ENCODE peak calls at places on chromosomes 16 and 17, in four cellular contexts. I, O, M and B are unnamed samples.

GRCh38 chr17:80274871-80275449 is 14.3 kb downstream of the RNF213 start:
- DNase-seq in I (no peak), M (no peak), O (no peak), B (no peak)

GRCh38 chr17:35795007-35795870 is at the start of gene MMP28:
- DNase-seq in M (peak; percentile 64), O (peak; percentile 66), I (no peak), B (no peak)

GRCh38 chr17:28335959-28336871 is 654 bp downstream of the TNFAIP1 start:
- DNase-seq in M (peak; percentile 77), O (peak; percentile 56), I (no peak), B (no peak)

GRCh38 chr16:85293899-85294642 is 181.8 kb upstream of the CIBAR2 start:
- DNase-seq in M (no peak), O (no peak), I (no peak), B (no peak)

GRCh38 chr16:22369221-22369811 is 5.1 kb downstream of the CDR2 start:
- DNase-seq in I (no peak), O (no peak), M (no peak), B (no peak)

GRCh38 chr17:47279062-47279801 is 25.6 kb downstream of the ITGB3 start:
- DNase-seq in O (no peak), M (peak; percentile 73), I (peak; percentile 94), B (no peak)

GRCh38 chr16:62276632-62277031 is 240.4 kb upstream of the CDH8 start:
- DNase-seq in I (no peak), O (no peak), M (no peak), B (no peak)

GRCh38 chr16:17224859-17225258 is 245.9 kb downstream of the XYLT1 start:
- DNase-seq in I (peak; percentile 90), M (peak; percentile 42), O (no peak), B (no peak)

GRCh38 chr17:68740555-68741447 is 139.6 kb upstream of the FAM20A start:
- DNase-seq in M (no peak), I (no peak), O (no peak), B (no peak)

GRCh38 chr16:85018529-85019236 is 7.3 kb upstream of the ZDHHC7 start:
- DNase-seq in I (no peak), O (no peak), M (peak; percentile 56), B (no peak)

GRCh38 chr17:71922439-71922838 is 198.4 kb upstream of the SOX9 start:
- DNase-seq in O (no peak), M (no peak), I (no peak), B (no peak)

GRCh38 chr16:2811703-2812471 is 5.2 kb upstream of the PRSS21 start:
- DNase-seq in O (no peak), M (no peak), I (no peak), B (no peak)

GRCh38 chr17:17540278-17540906 is 44.2 kb upstream of the RASD1 start:
- DNase-seq in I (no peak), O (peak; percentile 49), M (no peak), B (no peak)

GRCh38 chr16:57304169-57305061 is 19.9 kb upstream of the PLLP start:
- DNase-seq in I (peak; percentile 92), O (no peak), M (peak; percentile 76), B (no peak)

GRCh38 chr17:41965694-41966375 is 760 bp upstream of the CNP start:
- DNase-seq in I (peak; percentile 79), M (peak; percentile 86), O (no peak), B (no peak)

GRCh38 chr16:86918637-86919036 is 340.3 kb downstream of the FOXL1 start:
- DNase-seq in O (no peak), I (no peak), M (no peak), B (no peak)

GRCh38 chr16:50360779-50361178 is 8.0 kb downstream of the BRD7 start:
- DNase-seq in I (no peak), M (no peak), O (no peak), B (no peak)

GRCh38 chr16:87945351-87946042 is 5.7 kb upstream of the BANP start:
- DNase-seq in M (peak; percentile 80), O (peak; percentile 56), I (peak; percentile 91), B (no peak)

GRCh38 chr17:60802377-60802776 is 124.7 kb downstream of the BCAS3 start:
- DNase-seq in I (no peak), O (no peak), M (no peak), B (no peak)

GRCh38 chr17:9050801-9051401 is 29.6 kb downstream of the NTN1 start:
- DNase-seq in M (peak; percentile 42), I (no peak), O (no peak), B (no peak)

GRCh38 chr16:48525201-48526057 is 84.6 kb downstream of the N4BP1 start:
- DNase-seq in O (no peak), M (no peak), I (peak; percentile 43), B (no peak)

GRCh38 chr17:6498798-6499540 is 54.7 kb downstream of the PIMREG start:
- DNase-seq in O (no peak), I (peak; percentile 42), M (no peak), B (no peak)

GRCh38 chr17:79036181-79036580 is 12.2 kb downstream of the C1QTNF1 start:
- DNase-seq in O (no peak), M (no peak), I (peak; percentile 50), B (no peak)

GRCh38 chr17:17990282-17990681 is 17.6 kb downstream of the DRC3 start:
- DNase-seq in M (no peak), I (no peak), O (no peak), B (no peak)

GRCh38 chr17:50214986-50215730 is 13.7 kb upstream of the COL1A1 start:
- DNase-seq in I (no peak), O (no peak), M (no peak), B (no peak)

GRCh38 chr17:50210249-50211225 is 9.1 kb upstream of the COL1A1 start:
- DNase-seq in I (peak; percentile 87), O (peak; percentile 66), M (no peak), B (peak; percentile 77)

GRCh38 chr17:50212121-50212843 is 10.9 kb upstream of the COL1A1 start:
- DNase-seq in I (no peak), O (no peak), M (no peak), B (no peak)

GRCh38 chr17:50211249-50212120 is 10.1 kb upstream of the COL1A1 start:
- DNase-seq in M (no peak), I (peak; percentile 79), O (no peak), B (no peak)

DNA sequence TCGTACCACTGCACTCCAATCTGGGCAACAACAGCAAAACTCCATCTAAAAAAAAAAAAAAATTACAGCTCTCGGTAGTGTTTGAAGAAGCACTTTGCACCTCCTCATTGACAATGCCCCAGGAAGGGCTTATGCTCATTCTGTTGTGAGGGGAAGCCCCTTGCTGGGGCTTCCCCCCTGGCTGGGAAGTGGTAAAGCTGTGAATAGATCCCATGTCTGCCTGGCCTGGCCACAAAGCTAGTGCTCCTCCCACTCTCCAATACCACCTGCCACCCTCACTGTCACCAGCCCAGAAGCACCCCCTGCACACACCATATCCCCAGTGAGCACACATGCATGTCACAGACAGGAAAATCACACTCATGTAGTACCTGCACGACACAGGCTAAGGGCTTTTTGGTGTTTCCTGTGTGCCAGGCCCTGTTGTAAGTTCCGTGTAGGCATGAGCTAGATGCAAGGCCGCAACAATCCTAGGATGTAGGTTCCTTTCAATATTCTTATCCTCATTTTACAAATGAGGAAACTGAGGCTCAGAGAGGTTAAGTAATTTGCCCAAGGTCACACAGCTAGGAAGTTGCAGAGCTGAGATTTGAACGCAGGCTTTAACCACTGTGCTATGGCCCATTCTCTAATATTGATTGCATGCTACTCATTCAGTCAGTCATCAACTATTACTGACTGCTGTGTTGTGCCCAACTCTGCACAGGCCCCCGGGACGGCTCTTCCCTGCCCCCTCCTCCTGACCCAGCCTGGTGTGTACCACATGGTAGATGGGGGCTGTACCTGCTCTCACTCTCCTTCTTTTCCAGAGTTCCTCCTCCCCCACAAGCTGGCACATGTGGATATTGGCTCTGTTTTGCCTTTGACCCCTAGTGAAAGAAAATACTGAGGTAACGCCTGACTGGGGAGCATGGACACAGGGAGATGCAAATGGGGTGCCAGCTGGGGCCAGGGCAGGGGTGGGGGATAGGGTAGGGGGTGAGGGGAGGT is 11.9 kb upstream of the COL1A1 start:
- DNase-seq in I (no peak), M (no peak), O (no peak), B (no peak)
- TF ChIP-seq CTCF in I (no peak), M (no peak), O (no peak), B (no peak)

GRCh38 chr16:55501549-55502322 is 7.1 kb upstream of the LPCAT2 start:
- DNase-seq in O (no peak), I (no peak), M (no peak), B (no peak)

GRCh38 chr16:55503726-55504553 is 4.9 kb upstream of the LPCAT2 start:
- DNase-seq in O (no peak), I (no peak), M (no peak), B (no peak)

GRCh38 chr16:55499951-55500350 is 8.9 kb upstream of the LPCAT2 start:
- DNase-seq in I (no peak), M (peak; percentile 26), O (no peak), B (no peak)

GRCh38 chr16:55505333-55506015 is 3.4 kb upstream of the LPCAT2 start:
- DNase-seq in I (no peak), M (no peak), O (no peak), B (no peak)

DNA sequence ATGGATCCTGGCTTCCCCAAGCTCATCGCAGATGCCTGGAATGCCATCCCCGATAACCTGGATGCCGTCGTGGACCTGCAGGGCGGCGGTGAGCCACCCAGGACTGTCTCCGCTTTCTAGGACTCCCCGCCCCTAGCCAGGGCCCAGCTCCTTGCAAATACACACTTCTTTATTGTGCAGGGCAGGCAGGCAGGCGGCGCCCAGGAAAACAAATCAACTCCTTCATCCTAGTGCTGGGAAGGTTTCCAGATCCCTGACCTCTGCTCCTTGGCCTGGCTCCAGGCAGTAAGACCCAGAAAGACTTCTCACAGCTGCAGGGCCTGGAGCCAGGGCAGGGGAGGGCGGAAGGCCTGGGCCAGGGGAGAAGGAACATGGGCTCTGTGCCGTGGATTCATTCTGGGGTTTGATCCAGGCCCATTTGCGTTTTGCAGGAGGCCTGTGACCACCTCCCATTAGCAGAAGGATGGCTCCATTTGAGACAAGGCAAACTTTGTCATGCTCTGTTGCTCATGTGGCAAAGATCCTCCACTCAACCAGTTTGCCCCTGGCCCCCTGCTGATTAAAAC is 6.0 kb upstream of the LPCAT2 start:
- DNase-seq in M (peak; percentile 79), I (peak; percentile 92), O (no peak), B (no peak)
- TF ChIP-seq CTCF in M (no peak), I (no peak), O (no peak), B (no peak)

DNA sequence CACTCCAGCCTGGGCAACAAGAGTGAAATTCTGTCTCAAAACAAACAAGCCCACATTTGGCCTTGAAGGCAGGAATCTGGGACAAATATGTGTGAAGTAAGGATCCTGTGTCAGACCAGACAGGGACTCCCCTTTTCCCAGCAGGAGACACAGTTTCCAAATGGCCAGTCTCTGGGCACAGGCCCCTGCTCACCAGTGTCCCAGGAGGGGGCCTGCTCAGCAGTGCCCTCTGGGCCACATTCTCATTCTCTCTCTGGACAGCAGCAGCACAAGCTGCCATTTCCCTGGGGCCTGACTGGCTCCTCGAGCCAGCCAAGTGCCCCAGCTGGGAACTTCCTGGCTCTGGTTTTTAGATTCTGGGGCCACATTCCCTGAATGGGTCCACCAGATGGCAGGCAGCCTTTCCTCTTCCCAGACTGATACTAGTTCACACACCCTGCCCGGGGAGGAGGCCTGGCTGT is 11.7 kb upstream of the MNT start:
- DNase-seq in I (peak; percentile 89), O (peak; percentile 41), M (no peak), B (no peak)
- TF ChIP-seq CTCF in I (no peak), O (no peak), M (no peak), B (no peak)

DNA sequence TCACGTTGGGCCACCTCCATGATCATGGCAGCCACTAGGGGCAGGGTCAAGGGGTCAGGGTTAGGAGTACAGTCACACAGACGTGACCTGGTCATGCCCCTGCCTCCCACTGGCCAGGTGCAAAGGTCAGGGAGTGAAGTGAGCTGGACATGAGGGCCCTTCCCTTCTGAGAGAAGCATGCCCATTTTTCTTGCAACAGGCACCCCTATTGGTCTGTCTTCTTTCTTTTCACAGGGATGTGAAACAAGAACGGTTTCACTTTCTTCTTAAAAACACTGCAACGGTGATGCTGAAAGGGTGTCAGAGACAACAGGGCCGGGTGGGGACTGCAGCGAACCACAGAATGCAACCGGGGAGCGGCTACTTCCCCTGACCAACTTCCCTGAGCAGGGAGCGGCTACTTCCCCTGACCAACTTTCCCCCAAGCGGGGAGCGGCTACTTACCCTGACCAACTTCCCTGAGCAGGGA is 52.1 kb upstream of the DOC2B start:
- DNase-seq in M (no peak), O (no peak), I (peak; percentile 60), B (no peak)
- TF ChIP-seq CTCF in M (no peak), O (no peak), I (no peak), B (no peak)